ENCODE peak calls at places on chromosomes 11 and 22, in four cellular contexts. R, P, D and Q are unnamed samples. For H3K36me3 and H3K27me3, the result is how much of the 10 kb centered on the place peaks cover.

GRCh38 chr11:124075492-124075840 is 34.3 kb upstream of the OR10G7 start:
- DNase-seq in R (no peak), P (no peak), D (no peak), Q (no peak)

GRCh38 chr11:128517457-128518230 is 69.7 kb downstream of the ETS1 start:
- DNase-seq in P (no peak), R (no peak), D (no peak), Q (no peak)

GRCh38 chr11:93236741-93237675 is 39.2 kb upstream of the SLC36A4 start:
- DNase-seq in D (no peak), P (peak), R (peak), Q (peak)

GRCh38 chr11:65589444-65590239 is 6.0 kb downstream of the KCNK7 start:
- DNase-seq in D (no peak), P (no peak), R (no peak), Q (no peak)

GRCh38 chr11:75771646-75772410 is 3.2 kb downstream of the DGAT2 start:
- DNase-seq in R (no peak), P (no peak), D (no peak), Q (no peak)

GRCh38 chr11:60307507-60308195 is 19.4 kb upstream of the MS4A6E start:
- DNase-seq in P (no peak), R (no peak), D (no peak), Q (no peak)

GRCh38 chr11:64788321-64789215 is 10.2 kb upstream of the SF1 start:
- DNase-seq in R (no peak), P (peak), D (no peak), Q (no peak)

GRCh38 chr11:35531246-35531645 is 5.8 kb upstream of the PAMR1 start:
- DNase-seq in D (no peak), R (no peak), P (no peak), Q (no peak)

GRCh38 chr11:43852057-43852636 is 28.5 kb upstream of the ALKBH3 start:
- DNase-seq in D (peak), P (peak), R (peak), Q (peak)

GRCh38 chr11:33329705-33330329 is 72.6 kb downstream of the HIPK3 start:
- DNase-seq in P (peak), D (no peak), R (peak), Q (peak)

GRCh38 chr11:111549869-111550203 is 9.3 kb downstream of the LAYN start:
- DNase-seq in R (no peak), P (no peak), D (no peak), Q (no peak)

GRCh38 chr11:8354622-8355417 is 91.1 kb upstream of the LMO1 start:
- DNase-seq in D (no peak), R (peak), P (no peak), Q (peak)

GRCh38 chr11:130725417-130726233 is 190.7 kb downstream of the SNX19 start:
- DNase-seq in P (no peak), R (no peak), D (no peak), Q (peak)

GRCh38 chr11:61955031-61955415 is 4.9 kb downstream of the BEST1 start:
- DNase-seq in P (peak), R (no peak), D (peak), Q (peak)

GRCh38 chr11:73177380-73178091 is 35.4 kb upstream of the FCHSD2 start:
- DNase-seq in R (no peak), P (no peak), D (peak), Q (no peak)

GRCh38 chr22:48968201-48968959 is 859.3 kb downstream of the BRD1 start:
- DNase-seq in R (no peak), D (peak), P (peak), Q (peak)

GRCh38 chr11:30568933-30569332 is 17.2 kb downstream of the MPPED2 start:
- DNase-seq in D (no peak), R (no peak), P (no peak), Q (no peak)

GRCh38 chr11:77075425-77075905 is 8.7 kb downstream of the CAPN5 start:
- DNase-seq in P (peak), D (no peak), R (no peak), Q (peak)

GRCh38 chr11:113670149-113670829 is 35.8 kb downstream of the TMPRSS5 start:
- DNase-seq in R (no peak), P (no peak), D (no peak), Q (peak)

GRCh38 chr11:129580278-129580677 is 204.6 kb downstream of the BARX2 start:
- DNase-seq in D (no peak), R (peak), P (peak), Q (no peak)

GRCh38 chr11:11035331-11035730 is 177.5 kb upstream of the ZBED5 start:
- DNase-seq in P (no peak), D (no peak), R (no peak), Q (no peak)

GRCh38 chr11:73521621-73522020 is 76.3 kb downstream of the FAM168A start:
- DNase-seq in P (no peak), R (no peak), D (no peak), Q (no peak)

GRCh38 chr11:65588199-65589054 is 7.2 kb downstream of the KCNK7 start:
- DNase-seq in R (peak), P (peak), D (no peak), Q (peak)

GRCh38 chr11:70521475-70522260 is 123.3 kb downstream of the CTTN start:
- DNase-seq in P (no peak), R (peak), D (no peak), Q (no peak)

GRCh38 chr11:133983660-133984316 is 27.0 kb upstream of the IGSF9B start:
- DNase-seq in D (no peak), P (no peak), R (no peak), Q (no peak)

GRCh38 chr11:27505781-27506180 is 788 bp downstream of the LIN7C start:
- DNase-seq in D (no peak), R (no peak), P (peak), Q (no peak)

GRCh38 chr11:129861702-129862107 is 33.7 kb downstream of the NFRKB start:
- DNase-seq in D (peak), R (no peak), P (peak), Q (peak)

GRCh38 chr22:49992921-49993648 is 19.5 kb downstream of the IL17REL start:
- DNase-seq in R (peak), P (peak), D (peak), Q (peak)

GRCh38 chr22:43446037-43446803 is 34.4 kb downstream of the MPPED1 start:
- DNase-seq in P (no peak), D (peak), R (no peak), Q (no peak)
- H3K36me3 ChIP-seq in P (under half), D (under half), R (under half), Q (under half)

DNA sequence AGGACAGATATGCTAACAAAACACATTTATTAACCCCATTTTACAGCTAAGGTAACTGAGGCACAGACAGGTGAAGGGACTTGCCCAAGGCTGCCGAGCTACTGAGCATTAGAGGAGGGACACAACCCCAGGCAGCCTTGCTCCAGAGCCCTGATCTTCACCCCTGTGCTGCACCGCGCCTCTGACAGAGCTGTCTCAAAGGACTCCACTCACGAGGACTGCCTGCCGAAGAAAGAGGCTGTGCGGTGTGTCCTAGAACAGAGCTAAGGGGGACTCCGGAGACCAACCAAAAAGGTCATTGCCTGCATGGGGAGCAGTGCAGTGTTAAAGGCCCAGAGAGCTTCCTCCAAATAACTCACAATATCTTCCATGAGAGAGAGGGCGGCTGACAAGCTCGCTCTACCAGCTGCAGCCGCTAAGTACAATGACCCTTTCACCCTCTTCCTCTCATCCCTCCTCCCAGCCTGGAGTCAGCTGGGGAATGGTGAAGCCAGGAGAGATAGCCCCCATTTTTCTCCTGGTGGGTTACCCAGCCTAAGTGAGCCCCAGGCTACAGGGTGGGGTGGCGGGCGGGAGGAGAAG is 119.2 kb downstream of the DSCAML1 start:
- DNase-seq in R (no peak), P (no peak), D (no peak), Q (no peak)
- H3K27me3 ChIP-seq in R (under half), P (under half), D (under half), Q (under half)

GRCh38 chr22:20937794-20938148 is 20.6 kb downstream of the CRKL start:
- DNase-seq in P (no peak), D (no peak), R (no peak), Q (no peak)
- H3K36me3 ChIP-seq in P (under half), D (under half), R (under half), Q (half or more)

DNA sequence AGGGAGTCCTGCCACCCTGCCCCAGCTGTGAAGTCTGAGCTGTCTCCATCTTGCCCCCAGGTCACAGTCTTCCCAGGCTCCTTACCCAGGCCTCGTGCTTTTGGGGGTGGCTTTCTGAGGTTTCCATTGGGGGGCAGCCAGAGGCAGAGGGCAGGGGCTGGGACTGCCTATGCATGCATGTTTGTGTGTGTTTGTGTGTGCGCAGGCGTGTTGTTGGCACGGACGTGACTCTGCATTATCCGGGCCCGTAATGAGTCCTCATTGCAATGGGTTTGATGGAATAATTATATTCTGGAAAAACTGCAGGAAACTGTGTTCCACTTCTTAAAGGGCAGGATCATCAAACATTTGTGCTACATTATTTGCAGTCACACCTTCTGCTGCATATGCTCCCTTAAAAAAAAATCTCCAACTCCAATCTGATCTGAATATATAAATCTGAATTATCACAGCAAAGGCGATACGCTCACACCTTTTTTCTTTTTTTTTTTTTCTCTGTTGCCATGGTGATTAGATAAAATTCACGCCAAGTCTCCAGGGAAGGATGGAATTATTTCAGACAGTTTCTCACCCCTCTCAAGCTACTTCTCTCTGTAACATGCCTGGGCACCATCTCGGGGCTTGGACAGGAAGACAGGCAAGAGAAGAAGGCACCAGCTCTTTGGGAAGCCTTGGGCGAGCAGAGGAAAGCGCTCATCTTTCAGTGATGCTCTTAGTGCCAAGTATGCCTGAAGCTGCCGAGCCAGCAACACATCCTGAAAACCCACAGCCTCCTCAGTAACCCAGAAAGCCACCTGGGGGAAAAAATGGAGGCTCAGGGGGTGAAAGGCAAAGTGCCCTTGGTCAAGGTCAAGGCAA is 45.9 kb downstream of the DSCAML1 start:
- DNase-seq in D (no peak), P (no peak), R (no peak), Q (no peak)
- H3K27me3 ChIP-seq in D (under half), P (under half), R (under half), Q (under half)

GRCh38 chr22:31622980-31623379 is 39.0 kb downstream of the PISD start:
- DNase-seq in D (no peak), R (no peak), P (no peak), Q (no peak)
- H3K36me3 ChIP-seq in D (under half), R (half or more), P (under half), Q (under half)

DNA sequence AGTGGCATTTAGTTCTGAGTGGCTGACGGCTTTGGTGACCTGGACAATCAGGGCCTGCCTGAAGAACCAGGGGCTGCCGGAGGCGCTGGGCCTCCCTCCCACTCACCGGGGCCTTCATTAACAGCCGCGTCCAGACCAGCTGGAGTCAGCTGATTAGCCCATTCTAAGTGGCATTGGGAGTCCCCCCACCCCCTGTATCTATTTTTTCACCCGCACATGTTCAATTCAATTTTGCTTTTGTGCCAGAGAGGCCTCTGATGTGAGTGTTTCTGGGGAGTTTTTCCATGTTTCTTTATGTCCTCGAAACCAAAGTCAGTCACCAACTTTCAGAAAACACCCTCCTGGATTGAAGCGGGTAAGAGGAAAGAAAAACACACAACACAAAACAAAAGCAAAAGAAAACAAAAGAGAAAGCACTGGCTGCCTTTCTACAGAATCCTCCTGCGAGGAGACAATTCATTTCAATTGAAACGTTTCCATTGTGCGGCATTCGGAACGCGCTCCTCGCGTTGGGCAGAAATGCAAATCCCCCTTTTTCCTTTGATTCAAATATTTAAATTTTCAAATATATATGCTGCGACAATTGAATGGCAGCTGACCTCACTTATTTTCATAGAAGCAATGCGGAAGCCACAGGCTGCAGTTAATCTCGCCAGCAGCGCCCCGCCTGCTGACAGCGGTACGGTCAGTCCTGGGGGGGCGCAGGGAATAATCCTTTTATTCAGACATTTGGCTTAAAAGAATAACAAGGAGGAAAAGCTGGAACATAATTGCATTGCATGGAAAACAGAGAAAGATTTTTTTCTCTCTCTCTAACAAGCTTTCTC is 17.6 kb downstream of the CDKN1C start:
- DNase-seq in R (no peak), D (no peak), P (no peak), Q (no peak)
- H3K27me3 ChIP-seq in R (under half), D (under half), P (half or more), Q (half or more)